ENCODE peak calls at places on chromosomes 3 and 15, in four cellular contexts. One of them, this sample, is unnamed.
A peak's percentile ranks its signal among the peaks of the same experiment; 100 is the strongest.

GRCh38 chr3:126100688-126101301 is 16.9 kb upstream of the SLC41A3 start:
- DNase-seq in H9: no peak
- DNase-seq in IMR-90: peak; percentile 90
- DNase-seq in H1: no peak
- DNase-seq in this sample: no peak

GRCh38 chr3:23873941-23874340 is 42.8 kb downstream of the NKIRAS1 start:
- DNase-seq in H9: no peak
- DNase-seq in IMR-90: peak; percentile 50
- DNase-seq in H1: no peak
- DNase-seq in this sample: no peak

GRCh38 chr3:48926425-48927392 is 8.1 kb downstream of the ARIH2 start:
- DNase-seq in H9: no peak
- DNase-seq in IMR-90: no peak
- DNase-seq in H1: no peak
- DNase-seq in this sample: no peak

GRCh38 chr3:57257678-57258077 is 30.1 kb downstream of the APPL1 start:
- DNase-seq in H9: no peak
- DNase-seq in IMR-90: no peak
- DNase-seq in H1: no peak
- DNase-seq in this sample: no peak

GRCh38 chr3:107235923-107236315 is 141.3 kb upstream of the CCDC54 start:
- DNase-seq in H9: peak; percentile 38
- DNase-seq in IMR-90: peak; percentile 89
- DNase-seq in H1: no peak
- DNase-seq in this sample: peak; percentile 81

GRCh38 chr15:61157933-61158332 is 71.2 kb downstream of the RORA start:
- DNase-seq in H9: no peak
- DNase-seq in IMR-90: no peak
- DNase-seq in H1: no peak
- DNase-seq in this sample: no peak

GRCh38 chr3:8845641-8846040 is 76.2 kb upstream of the OXTR start:
- DNase-seq in H9: no peak
- DNase-seq in IMR-90: peak; percentile 72
- DNase-seq in H1: no peak
- DNase-seq in this sample: peak; percentile 25

GRCh38 chr3:171142985-171143384 is 116.5 kb upstream of the SLC2A2 start:
- DNase-seq in H9: no peak
- DNase-seq in IMR-90: peak; percentile 46
- DNase-seq in H1: no peak
- DNase-seq in this sample: no peak

GRCh38 chr3:40128169-40128568 is 181.3 kb upstream of the EIF1B start:
- DNase-seq in H9: no peak
- DNase-seq in IMR-90: no peak
- DNase-seq in H1: no peak
- DNase-seq in this sample: no peak

GRCh38 chr15:43985976-43986375 is 159.2 kb downstream of the WDR76 start:
- DNase-seq in H9: no peak
- DNase-seq in IMR-90: no peak
- DNase-seq in H1: no peak
- DNase-seq in this sample: no peak

DNA sequence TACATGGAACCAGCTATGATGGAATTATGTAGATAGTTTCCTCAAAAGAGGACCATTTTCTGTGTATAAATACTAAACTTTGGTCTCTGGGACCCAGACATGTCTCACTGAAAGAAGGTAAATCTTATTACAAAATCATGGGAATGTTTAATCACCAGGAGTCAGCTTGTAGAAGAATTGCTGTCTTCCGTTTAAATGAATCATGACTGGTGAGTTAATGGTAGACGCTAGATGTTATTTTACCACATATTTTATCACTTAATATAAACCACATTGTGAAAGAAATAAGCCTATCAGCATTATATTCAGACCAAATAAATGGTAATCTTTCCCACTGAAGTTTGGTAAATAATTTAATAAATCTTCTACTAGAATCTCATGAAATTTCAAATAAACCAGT is 322.3 kb upstream of the SUCLG2 start:
- DNase-seq in H9: no peak
- DNase-seq in IMR-90: no peak
- DNase-seq in H1: no peak
- DNase-seq in this sample: no peak
- H4K5ac ChIP-seq in H9: no peak overlapping the region
- H4K5ac ChIP-seq in IMR-90: no peak overlapping the region
- H4K5ac ChIP-seq in H1: no peak overlapping the region
- H4K5ac ChIP-seq in this sample: no peak overlapping the region

GRCh38 chr3:105584351-105584790 is 217.7 kb downstream of the ALCAM start:
- DNase-seq in H9: peak; percentile 41
- DNase-seq in IMR-90: no peak
- DNase-seq in H1: no peak
- DNase-seq in this sample: peak; percentile 88

GRCh38 chr3:105582015-105582414 is 215.3 kb downstream of the ALCAM start:
- DNase-seq in H9: no peak
- DNase-seq in IMR-90: no peak
- DNase-seq in H1: no peak
- DNase-seq in this sample: no peak

GRCh38 chr3:105579439-105579838 is 212.7 kb downstream of the ALCAM start:
- DNase-seq in H9: no peak
- DNase-seq in IMR-90: peak; percentile 39
- DNase-seq in H1: no peak
- DNase-seq in this sample: no peak

GRCh38 chr3:105580551-105580950 is 213.8 kb downstream of the ALCAM start:
- DNase-seq in H9: no peak
- DNase-seq in IMR-90: no peak
- DNase-seq in H1: no peak
- DNase-seq in this sample: no peak
- H4K5ac ChIP-seq in H9: no peak overlapping the region
- H4K5ac ChIP-seq in IMR-90: no peak overlapping the region
- H4K5ac ChIP-seq in H1: no peak overlapping the region
- H4K5ac ChIP-seq in this sample: no peak overlapping the region

DNA sequence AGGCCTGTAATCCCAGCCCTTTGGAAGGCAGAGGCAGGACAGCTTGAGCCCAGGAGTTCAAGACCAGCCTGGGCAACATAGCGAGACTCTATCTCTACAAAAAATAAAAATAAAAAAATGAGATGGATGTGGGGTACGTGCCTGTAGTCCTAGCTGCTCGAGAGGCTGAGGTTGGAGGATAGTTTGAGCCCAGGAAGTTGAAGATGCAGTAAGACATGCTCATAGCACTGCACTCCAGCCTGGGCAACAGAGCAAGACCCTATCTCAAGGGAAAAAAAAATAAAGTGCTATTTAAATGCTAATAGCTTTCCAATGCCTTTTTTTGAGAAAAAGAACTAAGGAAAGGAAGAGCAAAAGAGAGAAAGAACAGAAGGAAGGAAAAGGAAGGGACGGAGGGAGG is 94.5 kb downstream of the MAGI1 start:
- DNase-seq in H9: no peak
- DNase-seq in IMR-90: no peak
- DNase-seq in H1: no peak
- DNase-seq in this sample: no peak
- H4K5ac ChIP-seq in H9: no peak overlapping the region
- H4K5ac ChIP-seq in IMR-90: no peak overlapping the region
- H4K5ac ChIP-seq in H1: no peak overlapping the region
- H4K5ac ChIP-seq in this sample: no peak overlapping the region

DNA sequence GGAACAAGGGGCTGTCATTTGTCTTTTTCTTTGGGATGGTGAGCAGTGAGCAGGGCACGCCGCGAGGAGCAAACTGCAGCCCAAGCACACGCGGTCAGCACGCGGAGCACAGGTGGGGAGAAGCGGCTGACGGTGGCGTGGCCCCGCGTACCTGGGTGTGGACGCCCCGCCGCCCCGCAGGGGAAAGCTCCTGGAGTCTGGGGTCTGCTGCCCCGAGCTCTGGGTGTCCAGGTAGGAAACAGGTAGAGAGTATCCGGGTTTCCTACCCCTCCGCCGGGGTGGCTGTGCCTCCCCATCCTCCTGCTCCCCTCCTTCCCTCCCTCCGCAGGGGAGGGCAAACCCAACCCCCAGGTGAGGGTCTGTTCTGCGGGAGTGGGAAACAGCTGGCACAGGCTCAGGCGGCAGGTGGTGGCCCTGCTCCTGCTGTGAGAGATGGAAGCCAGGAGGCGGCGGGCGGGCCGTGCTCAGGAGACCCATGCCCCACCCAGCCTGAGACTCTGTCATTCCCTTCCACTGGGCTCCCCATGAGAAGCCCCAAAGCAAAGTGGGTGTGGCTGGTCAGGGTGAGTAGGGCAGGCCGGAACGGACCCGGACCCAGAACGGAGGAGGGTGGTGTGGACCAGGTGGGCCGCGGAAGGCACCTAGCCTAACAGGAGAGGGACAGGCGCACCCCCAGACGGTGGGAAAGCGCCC is 56.9 kb upstream of the CGNL1 start:
- DNase-seq in H9: no peak
- DNase-seq in IMR-90: no peak
- DNase-seq in H1: no peak
- DNase-seq in this sample: no peak
- H4K5ac ChIP-seq in H9: no peak overlapping the region
- H4K5ac ChIP-seq in IMR-90: no peak overlapping the region
- H4K5ac ChIP-seq in H1: no peak overlapping the region
- H4K5ac ChIP-seq in this sample: no peak overlapping the region

This sample was measured in mesendoderm.